ENCODE peak calls at places on chromosomes 1 and 21, in ten cellular contexts. X is DND-41, R is spleen, A is SJSA1, Y is GM06990, Z is lower lobe of right lung, Q is osteoblast, J is upper lobe of right lung, I is dorsolateral prefrontal cortex, B is fibroblast of lung. K is an unnamed sample.

GRCh38 chr1:245558069-245558468 is 403.3 kb downstream of the KIF26B start:
- DNase-seq in X (no peak), R (no peak), A (no peak), Y (no peak), Z (no peak), Q (no peak), J (no peak), I (no peak), B (no peak), K (no peak)

GRCh38 chr1:8294170-8294697 is 23.7 kb upstream of the SLC45A1 start:
- DNase-seq in X (no peak), R (no peak), A (no peak), Y (no peak), Z (no peak), Q (no peak), J (no peak), I (no peak), B (no peak), K (no peak)

GRCh38 chr1:147600119-147601111 is 59.1 kb downstream of the BCL9 start:
- DNase-seq in X (no peak), R (no peak), A (no peak), Y (no peak), Z (no peak), Q (no peak), J (no peak), I (no peak), B (peak; percentile 39), K (no peak)

GRCh38 chr1:229410370-229410691 is 23.6 kb downstream of the ACTA1 start:
- DNase-seq in X (no peak), R (no peak), A (no peak), Y (no peak), Z (no peak), Q (no peak), J (no peak), I (no peak), B (no peak), K (no peak)

GRCh38 chr1:67713071-67713806 is 28.2 kb downstream of the GADD45A start:
- DNase-seq in X (no peak), R (no peak), A (peak; percentile 79), Y (no peak), Z (no peak), Q (peak; percentile 88), J (no peak), I (no peak), B (peak; percentile 84), K (no peak)

GRCh38 chr1:111369177-111369576 is 58.4 kb downstream of the OVGP1 start:
- DNase-seq in X (no peak), R (no peak), A (no peak), Y (no peak), Z (no peak), Q (no peak), J (no peak), I (no peak), B (no peak), K (no peak)

GRCh38 chr1:207999274-207999915 is 88.5 kb upstream of the CD34 start:
- DNase-seq in X (no peak), R (no peak), A (peak; percentile 22), Y (no peak), Z (no peak), Q (no peak), J (no peak), I (no peak), B (no peak), K (no peak)

GRCh38 chr1:54507471-54507870 is 40.6 kb upstream of the ACOT11 start:
- DNase-seq in X (no peak), R (peak; percentile 51), A (no peak), Y (no peak), Z (no peak), Q (peak; percentile 50), J (no peak), I (no peak), B (no peak), K (no peak)

GRCh38 chr1:231214918-231215675 is 25.9 kb upstream of the GNPAT start:
- DNase-seq in X (no peak), R (peak; percentile 68), A (no peak), Y (no peak), Z (no peak), Q (no peak), J (no peak), I (no peak), B (no peak), K (no peak)

GRCh38 chr1:37442644-37443043 is 31.7 kb upstream of the ZC3H12A start:
- DNase-seq in X (no peak), R (no peak), A (no peak), Y (no peak), Z (no peak), Q (no peak), J (no peak), I (no peak), B (no peak), K (no peak)

GRCh38 chr1:9459784-9460407 is 79.4 kb upstream of the SLC25A33 start:
- DNase-seq in X (no peak), R (no peak), A (no peak), Y (no peak), Z (no peak), Q (no peak), J (no peak), I (no peak), B (no peak), K (no peak)

GRCh38 chr1:9466780-9467755 is 72.2 kb upstream of the SLC25A33 start:
- DNase-seq in X (no peak), R (no peak), A (no peak), Y (no peak), Z (no peak), Q (no peak), J (peak; percentile 68), I (no peak), B (peak; percentile 46), K (no peak)

DNA sequence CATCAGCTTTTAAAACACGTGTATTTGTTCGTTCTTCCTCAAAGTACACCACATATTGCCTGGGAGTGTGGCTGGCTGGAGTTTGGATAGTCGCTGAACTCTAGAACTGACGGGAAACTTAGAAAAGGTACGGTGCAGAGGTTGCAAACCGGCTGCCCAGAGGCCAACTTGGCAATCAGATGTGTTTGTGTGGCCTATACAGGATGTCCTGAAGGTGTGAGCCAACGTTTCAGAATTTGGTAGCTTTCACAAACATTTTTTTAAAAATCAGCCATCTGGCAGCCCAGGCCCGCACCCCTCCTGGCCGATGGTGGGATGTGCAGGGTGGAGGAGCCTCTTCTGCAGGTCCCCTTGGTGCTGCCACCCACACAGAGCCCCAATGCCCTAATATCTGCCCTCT is 73.6 kb upstream of the SLC25A33 start:
- DNase-seq in X (no peak), R (no peak), A (no peak), Y (no peak), Z (no peak), Q (peak; percentile 80), J (no peak), I (no peak), B (no peak), K (no peak)
- H3K4me3 ChIP-seq in X (no peak overlapping the region), R (no peak overlapping the region), A (no peak overlapping the region), Y (no peak overlapping the region), Z (no peak overlapping the region), Q (no peak overlapping the region), J (no peak overlapping the region), I (no peak overlapping the region), B (no peak overlapping the region), K (no peak overlapping the region)

DNA sequence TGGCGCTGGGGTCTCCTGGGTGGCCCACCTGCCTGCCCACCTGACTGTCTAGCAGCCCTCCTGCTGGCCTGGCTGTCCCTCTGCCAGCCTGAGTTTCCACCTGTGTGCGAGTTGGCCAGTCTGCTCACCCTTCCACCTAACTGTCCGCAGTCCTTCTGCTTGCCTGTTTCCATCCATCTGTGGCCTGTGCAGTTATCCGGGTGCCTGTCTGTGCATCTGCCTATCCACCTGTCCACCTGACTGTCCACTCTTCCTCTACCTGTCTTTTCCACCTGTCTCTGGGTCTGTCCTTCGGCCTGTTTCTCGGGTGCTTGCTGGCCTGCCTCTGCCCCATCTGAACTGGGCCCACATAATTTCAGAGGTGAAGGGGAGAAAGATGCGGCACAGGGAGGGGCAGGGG is 1.9 kb downstream of the KCNQ4 start:
- DNase-seq in X (no peak), R (peak; percentile 47), A (no peak), Y (no peak), Z (no peak), Q (peak; percentile 91), J (no peak), I (no peak), B (no peak), K (no peak)
- H3K4me3 ChIP-seq in X (no peak overlapping the region), R (no peak overlapping the region), A (no peak overlapping the region), Y (no peak overlapping the region), Z (no peak overlapping the region), Q (no peak overlapping the region), J (no peak overlapping the region), I (no peak overlapping the region), B (no peak overlapping the region), K (no peak overlapping the region)

DNA sequence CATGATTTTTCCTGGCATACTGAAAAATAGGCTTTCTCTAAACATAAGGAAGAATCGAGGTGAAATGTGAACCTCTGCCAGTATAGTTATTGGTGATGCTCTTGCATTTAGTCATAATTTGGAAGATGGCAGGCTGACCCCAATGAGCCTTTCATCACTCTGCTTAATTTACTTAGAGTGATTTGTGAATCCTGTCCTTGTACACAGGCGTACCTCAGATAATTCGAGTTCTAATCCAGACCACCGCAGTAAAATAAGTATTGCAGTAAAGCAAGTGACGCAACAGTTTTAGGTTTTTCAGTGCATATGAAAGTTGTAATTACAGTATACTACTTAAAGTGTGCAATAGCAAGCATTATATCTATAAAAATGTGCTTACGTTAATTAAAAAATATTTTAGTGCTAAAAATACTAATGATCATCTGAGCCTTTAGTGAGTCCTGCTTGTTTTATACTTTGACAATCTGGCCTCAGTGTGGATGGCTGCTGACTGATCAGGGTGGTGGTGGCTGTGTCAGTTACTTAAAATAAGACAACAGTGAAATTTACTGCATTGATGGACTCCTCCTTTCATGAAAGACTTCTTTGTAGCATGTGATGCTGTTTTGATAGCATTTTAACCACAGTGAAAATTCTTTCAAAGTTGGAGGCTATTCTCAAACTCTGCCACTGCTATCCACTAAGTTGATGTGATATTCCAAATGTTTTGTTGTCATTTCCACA is 1.7 kb downstream of the PKNOX1 start:
- DNase-seq in X (no peak), R (peak; percentile 6), A (no peak), Y (no peak), Z (no peak), Q (peak; percentile 51), J (no peak), I (no peak), B (peak; percentile 32), K (no peak)
- H3K4me3 ChIP-seq in X (peak overlapping the region; percentile 53), R (peak overlapping the region; percentile 63), A (peak overlapping the region; percentile 91), Y (peak overlapping the region; percentile 89), Z (peak overlapping the region; percentile 66), Q (peak overlapping the region; percentile 93), J (peak overlapping the region; percentile 85), I (peak overlapping the region; percentile 80), B (peak overlapping the region; percentile 68), K (peak overlapping the region; percentile 90)

DNA sequence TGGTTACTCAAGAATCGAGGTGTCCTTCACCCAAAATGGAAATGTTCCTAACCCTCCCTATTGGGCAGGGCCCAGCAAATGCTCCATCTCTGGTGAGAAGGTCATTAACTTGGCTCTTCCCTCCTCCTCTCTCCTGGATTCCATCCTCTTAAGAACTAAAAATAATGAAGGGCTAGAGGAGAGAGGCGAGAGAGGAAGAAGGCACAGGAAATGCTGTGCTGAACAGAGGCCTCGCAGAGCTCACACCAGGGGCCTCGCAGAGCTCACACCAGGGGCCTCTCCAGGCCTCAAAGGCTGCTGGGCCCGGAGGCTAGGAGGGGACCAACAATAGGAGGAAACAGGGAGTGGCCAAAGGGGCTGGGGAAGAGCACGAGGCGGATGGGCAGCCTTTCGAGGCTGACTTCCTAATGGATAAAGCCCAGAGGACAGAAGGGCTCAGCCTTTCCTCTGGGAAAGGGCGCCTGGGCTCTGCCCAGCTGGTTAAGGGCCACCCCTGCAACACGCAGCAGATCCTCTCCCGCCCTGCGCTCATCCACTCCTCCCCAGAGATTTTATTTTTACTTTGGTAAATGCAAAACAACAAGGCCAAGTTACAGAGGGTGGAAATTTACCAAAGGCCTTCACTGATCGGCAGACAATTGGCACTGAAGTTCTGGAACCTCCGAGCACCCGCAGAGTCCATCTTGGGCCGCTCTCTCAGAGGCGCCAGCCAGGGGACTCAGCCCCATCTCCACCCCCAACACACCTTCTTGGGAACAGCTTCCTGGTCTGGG is 78.5 kb downstream of the ITPKB start:
- DNase-seq in X (no peak), R (peak; percentile 89), A (no peak), Y (no peak), Z (no peak), Q (no peak), J (no peak), I (no peak), B (no peak), K (no peak)
- H3K4me3 ChIP-seq in X (no peak overlapping the region), R (no peak overlapping the region), A (no peak overlapping the region), Y (no peak overlapping the region), Z (no peak overlapping the region), Q (no peak overlapping the region), J (no peak overlapping the region), I (no peak overlapping the region), B (no peak overlapping the region), K (no peak overlapping the region)

K was measured in Jurkat, Clone E6-1.